ENCODE peak calls at places on chromosomes 11 and 22, in nine cellular contexts. J is A549, E is suprapubic skin, P is stomach, Y is upper lobe of left lung, C is tibial nerve, O is ovary, I is transverse colon, B is HepG2. X is an unnamed sample.

GRCh38 chr22:22940961-22941605 is 53.5 kb downstream of the IGLL5 start:
- DNase-seq in J (no peak), E (peak), P (peak), Y (peak), C (no peak), O (no peak), I (peak), B (no peak), X (no peak)

GRCh38 chr22:35135165-35135564 is 69.2 kb downstream of the ISX start:
- DNase-seq in J (no peak), E (no peak), P (no peak), Y (no peak), C (no peak), O (no peak), I (no peak), B (no peak), X (no peak)

GRCh38 chr11:113006916-113007445 is 45.8 kb downstream of the NCAM1 start:
- DNase-seq in J (no peak), E (no peak), P (no peak), Y (no peak), C (no peak), O (no peak), I (no peak), B (no peak), X (no peak)

GRCh38 chr11:14443642-14444041 is 56.0 kb downstream of the COPB1 start:
- DNase-seq in J (no peak), E (no peak), P (peak), Y (no peak), C (no peak), O (no peak), I (peak), B (peak), X (no peak)

GRCh38 chr11:88402192-88402715 is 64.7 kb upstream of the CTSC start:
- DNase-seq in J (peak), E (no peak), P (no peak), Y (no peak), C (no peak), O (no peak), I (no peak), B (no peak), X (no peak)

GRCh38 chr11:78833237-78833636 is 258.6 kb upstream of the NARS2 start:
- DNase-seq in J (no peak), E (no peak), P (no peak), Y (no peak), C (no peak), O (no peak), I (no peak), B (no peak), X (no peak)

GRCh38 chr11:116693206-116694016 is 79.4 kb downstream of the BUD13 start:
- DNase-seq in J (no peak), E (peak), P (peak), Y (no peak), C (no peak), O (no peak), I (peak), B (no peak), X (peak)

GRCh38 chr11:72789493-72790131 is 4.2 kb downstream of the STARD10 start:
- DNase-seq in J (no peak), E (no peak), P (peak), Y (no peak), C (no peak), O (no peak), I (no peak), B (no peak), X (no peak)

GRCh38 chr11:62853279-62853965 is 14.0 kb upstream of the WDR74 start:
- DNase-seq in J (no peak), E (no peak), P (no peak), Y (no peak), C (no peak), O (no peak), I (no peak), B (no peak), X (no peak)

GRCh38 chr11:94866231-94866827 is 98.2 kb downstream of the AMOTL1 start:
- DNase-seq in J (no peak), E (no peak), P (no peak), Y (no peak), C (no peak), O (no peak), I (no peak), B (no peak), X (no peak)

GRCh38 chr11:94868468-94868867 is 100.3 kb downstream of the AMOTL1 start:
- DNase-seq in J (no peak), E (no peak), P (no peak), Y (no peak), C (no peak), O (no peak), I (no peak), B (no peak), X (peak)

GRCh38 chr11:94864646-94865045 is 96.5 kb downstream of the AMOTL1 start:
- DNase-seq in J (no peak), E (no peak), P (no peak), Y (no peak), C (no peak), O (no peak), I (no peak), B (no peak), X (no peak)

GRCh38 chr11:94869186-94869585 is 101.0 kb downstream of the AMOTL1 start:
- DNase-seq in J (no peak), E (no peak), P (no peak), Y (no peak), C (no peak), O (no peak), I (no peak), B (no peak), X (peak)

GRCh38 chr11:94866936-94867795 is 99.0 kb downstream of the AMOTL1 start:
- DNase-seq in J (no peak), E (no peak), P (no peak), Y (no peak), C (no peak), O (no peak), I (no peak), B (no peak), X (peak)
- TF ChIP-seq POLR2A in J (no peak), E (no peak), P (no peak), Y (no peak), C (no peak), O (no peak), I (no peak), B (no peak), X (no peak)

GRCh38 chr11:68683086-68683951 is 1.0 kb upstream of the GAL start:
- DNase-seq in J (no peak), E (no peak), P (no peak), Y (no peak), C (no peak), O (no peak), I (no peak), B (no peak), X (no peak)

GRCh38 chr11:68685656-68686380 is 1.5 kb downstream of the GAL start:
- DNase-seq in J (no peak), E (no peak), P (no peak), Y (no peak), C (no peak), O (no peak), I (no peak), B (no peak), X (no peak)

GRCh38 chr11:68683952-68684384 is 376 bp upstream of the GAL start:
- DNase-seq in J (no peak), E (no peak), P (no peak), Y (no peak), C (no peak), O (no peak), I (no peak), B (no peak), X (no peak)

GRCh38 chr11:68686486-68686885 is 2.1 kb downstream of the GAL start:
- DNase-seq in J (no peak), E (no peak), P (no peak), Y (no peak), C (no peak), O (no peak), I (no peak), B (no peak), X (no peak)

GRCh38 chr11:68684385-68685356 is at the start of gene GAL:
- DNase-seq in J (no peak), E (no peak), P (no peak), Y (no peak), C (no peak), O (no peak), I (no peak), B (no peak), X (no peak)
- H3K27ac ChIP-seq in J (peak), E (no peak), P (no peak), Y (no peak), C (no peak), O (no peak), I (no peak), B (no peak), X (no peak)

GRCh38 chr11:77442394-77443053 is 31.4 kb downstream of the PAK1 start:
- DNase-seq in J (no peak), E (no peak), P (no peak), Y (no peak), C (no peak), O (no peak), I (no peak), B (no peak), X (no peak)

GRCh38 chr11:77436969-77437368 is 36.9 kb downstream of the PAK1 start:
- DNase-seq in J (no peak), E (no peak), P (no peak), Y (no peak), C (no peak), O (no peak), I (no peak), B (no peak), X (no peak)

GRCh38 chr11:77438487-77438886 is 35.4 kb downstream of the PAK1 start:
- DNase-seq in J (no peak), E (no peak), P (no peak), Y (no peak), C (no peak), O (no peak), I (no peak), B (no peak), X (no peak)

GRCh38 chr11:77441409-77441808 is 32.5 kb downstream of the PAK1 start:
- DNase-seq in J (no peak), E (no peak), P (no peak), Y (no peak), C (no peak), O (no peak), I (no peak), B (no peak), X (no peak)

DNA sequence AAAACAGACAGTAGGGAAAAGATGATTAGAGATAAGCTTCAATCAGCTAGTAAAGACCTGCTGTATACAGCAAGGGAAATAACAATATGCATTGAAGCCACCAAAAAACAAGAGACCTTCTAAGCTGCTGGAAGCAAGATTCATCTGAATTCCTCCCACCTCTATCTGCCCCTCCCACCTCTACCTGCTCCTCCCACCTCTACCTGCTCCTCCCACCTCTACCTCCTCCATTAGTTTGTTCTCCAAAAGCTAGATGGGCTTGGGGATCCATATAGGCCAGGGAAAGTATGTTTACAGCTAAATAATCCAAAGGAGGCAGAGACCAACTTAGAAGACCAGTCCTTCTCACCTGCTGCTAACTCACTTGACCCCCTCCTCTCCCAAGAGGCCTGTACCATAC is 33.2 kb downstream of the PAK1 start:
- DNase-seq in J (no peak), E (no peak), P (no peak), Y (no peak), C (no peak), O (no peak), I (no peak), B (no peak), X (no peak)
- TF ChIP-seq EP300 in J (no peak), E (no peak), P (no peak), Y (no peak), C (no peak), O (no peak), I (no peak), B (no peak), X (no peak)

DNA sequence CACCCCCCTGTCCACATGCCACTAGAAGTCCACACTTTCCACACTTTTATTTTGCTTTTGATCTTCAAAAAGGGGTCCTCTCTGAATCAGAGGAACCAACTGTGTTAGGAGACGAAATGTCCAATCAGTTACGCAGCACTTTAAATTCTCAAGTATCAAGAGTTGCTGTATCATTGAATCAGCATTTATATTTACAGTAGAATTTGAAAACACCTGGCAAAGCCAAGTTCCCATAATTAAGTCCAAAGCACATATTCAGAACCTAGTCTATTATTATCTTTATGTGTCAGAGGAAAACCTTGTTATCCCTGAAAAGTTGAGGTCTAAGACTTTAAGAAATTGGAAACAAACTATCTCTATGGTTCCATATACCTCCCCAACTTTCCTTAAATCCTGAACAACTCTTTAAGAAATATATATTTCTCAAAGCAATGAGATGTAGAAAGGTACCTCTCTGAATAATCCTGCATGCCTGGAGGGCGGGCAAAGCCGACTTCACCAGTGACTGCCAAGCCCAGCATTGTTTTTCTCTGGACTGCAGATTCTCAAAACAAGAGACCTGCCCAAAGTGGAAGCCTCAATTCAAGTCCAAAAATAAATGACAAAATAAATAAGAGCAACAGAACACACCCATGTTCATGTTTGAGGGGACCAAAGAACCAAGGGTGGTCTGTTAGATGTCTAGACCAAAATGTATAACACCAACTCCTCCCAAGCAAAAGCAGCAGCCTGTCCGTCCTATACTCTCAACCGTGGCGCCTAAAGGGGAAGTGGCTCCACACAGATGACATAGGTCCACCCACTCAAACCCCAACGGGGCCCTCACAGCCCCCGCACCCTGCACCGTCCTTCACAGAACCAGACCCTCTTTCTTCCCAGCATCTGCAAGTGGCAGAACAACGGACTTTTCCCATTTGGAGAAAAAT is 76.0 kb upstream of the ARFGAP3 start:
- DNase-seq in J (no peak), E (peak), P (no peak), Y (peak), C (peak), O (no peak), I (no peak), B (no peak), X (no peak)
- TF ChIP-seq POLR2A in J (no peak), E (no peak), P (no peak), Y (no peak), C (no peak), O (no peak), I (no peak), B (no peak), X (no peak)

DNA sequence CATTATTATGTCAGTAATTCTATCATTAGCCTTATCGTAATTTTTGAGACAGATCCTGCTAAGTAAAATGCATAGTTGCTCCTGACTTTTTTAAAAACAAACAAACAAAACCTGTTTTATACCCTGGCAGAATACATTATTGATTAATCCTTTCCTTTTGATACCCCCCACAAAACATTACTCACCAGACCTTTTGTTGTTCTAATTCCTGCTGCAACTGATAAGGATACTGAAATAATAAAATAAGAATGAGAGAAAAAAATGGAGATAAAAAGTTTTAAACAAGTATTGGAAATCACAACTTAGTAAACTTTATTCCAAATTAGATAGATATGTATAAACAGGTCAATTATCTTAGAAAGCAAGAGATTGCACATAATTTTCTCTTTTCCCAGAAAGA is 28.6 kb downstream of the MS4A4E start:
- DNase-seq in J (no peak), E (no peak), P (no peak), Y (no peak), C (no peak), O (no peak), I (no peak), B (no peak), X (no peak)
- H3K27ac ChIP-seq in J (no peak), E (no peak), P (no peak), Y (no peak), C (no peak), O (no peak), I (no peak), B (no peak), X (no peak)

X was measured in esophagus muscularis mucosa.